ENCODE peak calls at places on chromosomes 11 and 22, in ten cellular contexts. O is GM10248, R is fibroblast of the aortic adventitia, W is cardiac muscle cell, J is lung, E is lower lobe of right lung, D is transverse colon, P is nephron progenitor cell, B is right lobe of liver, Y is A549. S is an unnamed sample.

GRCh38 chr22:23179381-23180294 is 671 bp upstream of the BCR start:
- DNase-seq in Y (no peak), E (peak; percentile 58), P (no peak), W (peak; percentile 18), O (no peak), B (peak; percentile 64), J (no peak), R (no peak), D (peak; percentile 34), S (peak; percentile 90)

GRCh38 chr11:83768476-83768875 is 482.3 kb upstream of the CCDC90B start:
- DNase-seq in J (no peak), P (no peak), Y (no peak), B (no peak), E (no peak), O (no peak), D (no peak), R (no peak), W (no peak), S (no peak)

GRCh38 chr11:44241851-44242250 is 68.1 kb downstream of the ALX4 start:
- DNase-seq in B (no peak), J (no peak), W (no peak), Y (no peak), P (no peak), E (no peak), R (no peak), O (no peak), D (no peak), S (no peak)

GRCh38 chr11:70270877-70271634 is 566 bp downstream of the PPFIA1 start:
- DNase-seq in P (peak; percentile 57), J (peak; percentile 29), O (peak; percentile 63), B (peak; percentile 51), W (peak; percentile 68), D (peak; percentile 50), Y (peak; percentile 58), E (peak; percentile 73), R (peak; percentile 72), S (peak; percentile 70)

GRCh38 chr11:61118406-61118805 is 16.1 kb downstream of the CD5 start:
- DNase-seq in R (no peak), E (no peak), O (no peak), D (no peak), Y (no peak), B (no peak), J (no peak), W (no peak), P (no peak), S (no peak)

GRCh38 chr11:126111458-126112116 is 48.9 kb upstream of the CDON start:
- DNase-seq in J (no peak), B (no peak), D (no peak), E (no peak), W (no peak), Y (no peak), P (no peak), O (no peak), R (no peak), S (no peak)

GRCh38 chr11:122676638-122677037 is 21.1 kb downstream of the UBASH3B start:
- DNase-seq in P (no peak), J (no peak), Y (peak; percentile 25), B (no peak), W (no peak), R (no peak), E (no peak), D (no peak), O (no peak), S (no peak)

GRCh38 chr22:29187831-29188230 is 17.9 kb upstream of the EMID1 start:
- DNase-seq in D (no peak), R (no peak), E (no peak), O (no peak), W (no peak), Y (no peak), P (no peak), B (no peak), J (no peak), S (no peak)

GRCh38 chr22:43085658-43086606 is 3.3 kb downstream of the TTLL1 start:
- DNase-seq in D (peak; percentile 43), B (no peak), Y (no peak), E (no peak), W (no peak), R (no peak), O (peak; percentile 60), P (no peak), J (no peak), S (no peak)

GRCh38 chr11:115279831-115280761 is 224.1 kb downstream of the CADM1 start:
- DNase-seq in W (peak; percentile 14), E (no peak), B (no peak), D (no peak), R (no peak), J (no peak), P (no peak), Y (no peak), O (no peak), S (no peak)

GRCh38 chr11:114280696-114281095 is 15.5 kb upstream of the NNMT start:
- DNase-seq in B (peak; percentile 88), Y (peak; percentile 67), E (peak; percentile 78), D (no peak), J (peak; percentile 70), P (peak; percentile 75), W (peak; percentile 95), O (no peak), R (peak; percentile 94), S (peak; percentile 83)

GRCh38 chr22:33000342-33001280 is 57.6 kb downstream of the SYN3 start:
- DNase-seq in E (peak; percentile 62), B (peak; percentile 58), O (peak; percentile 37), Y (peak; percentile 8), P (peak; percentile 85), D (peak; percentile 27), R (peak; percentile 50), J (no peak), W (peak; percentile 66), S (peak; percentile 57)

DNA sequence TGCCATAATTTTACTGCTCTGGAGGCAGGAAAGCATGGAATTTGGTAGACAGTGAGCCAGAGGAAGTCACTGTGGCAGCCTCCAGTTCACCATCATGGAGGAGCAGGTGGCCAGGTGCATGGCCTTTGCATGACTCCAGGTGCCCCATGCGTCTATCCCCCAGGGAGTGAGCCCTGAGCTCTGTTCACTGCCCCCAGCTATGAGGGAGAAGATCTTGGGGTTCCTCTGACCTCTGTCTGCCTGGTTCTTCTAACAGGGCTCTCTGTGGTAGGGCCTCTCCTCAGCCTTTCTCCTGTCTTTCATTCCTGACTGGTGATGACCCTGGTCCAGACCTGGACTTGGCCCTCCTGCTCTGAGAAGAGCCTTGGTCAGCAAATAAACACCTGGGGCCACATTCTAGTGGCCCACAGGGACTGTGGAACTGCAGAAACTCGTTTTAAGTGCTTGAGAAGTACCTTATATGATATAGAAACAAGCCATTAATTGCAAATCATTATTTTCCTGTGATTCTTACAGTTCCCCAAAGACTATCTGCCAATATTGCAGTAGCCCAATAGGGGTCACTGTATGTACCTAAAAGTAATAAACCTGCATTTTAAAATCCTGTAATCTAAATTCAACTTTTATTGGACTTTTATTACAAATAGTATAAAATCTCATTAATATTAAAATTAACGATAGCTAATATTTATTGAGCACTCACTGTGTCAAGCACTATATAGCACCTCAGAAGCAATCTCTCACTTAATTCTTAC is 120.0 kb upstream of the SYT13 start:
- DNase-seq in O (no peak), E (no peak), W (peak; percentile 60), D (no peak), B (no peak), R (peak; percentile 42), P (no peak), Y (no peak), J (no peak), S (no peak)
- TF ChIP-seq CTCF in O (peak; percentile 33), E (peak; percentile 34), W (peak; percentile 69), D (no peak), B (peak; percentile 54), R (peak; percentile 53), P (peak; percentile 40), Y (peak; percentile 43), J (no peak), S (peak; percentile 50)

GRCh38 chr22:24231706-24232105 is 13.2 kb downstream of the GGT5 start:
- DNase-seq in R (no peak), J (no peak), P (no peak), W (no peak), D (no peak), Y (no peak), B (no peak), O (no peak), E (no peak), S (no peak)

GRCh38 chr22:24233235-24233634 is 11.6 kb downstream of the GGT5 start:
- DNase-seq in D (no peak), Y (no peak), R (no peak), J (no peak), O (peak; percentile 10), P (no peak), B (no peak), W (no peak), E (no peak), S (no peak)

GRCh38 chr22:24232725-24233124 is 12.2 kb downstream of the GGT5 start:
- DNase-seq in R (no peak), O (no peak), D (no peak), P (no peak), B (no peak), E (no peak), Y (no peak), J (no peak), W (no peak), S (no peak)

GRCh38 chr22:24232124-24232523 is 12.8 kb downstream of the GGT5 start:
- DNase-seq in J (no peak), D (no peak), O (peak; percentile 16), P (no peak), B (no peak), W (no peak), E (no peak), R (no peak), Y (no peak), S (no peak)

GRCh38 chr22:24230911-24231656 is 13.8 kb downstream of the GGT5 start:
- DNase-seq in Y (no peak), P (peak; percentile 63), E (peak; percentile 82), B (peak; percentile 62), O (peak; percentile 76), R (no peak), J (peak; percentile 65), D (peak; percentile 58), W (no peak), S (peak; percentile 69)
- TF ChIP-seq CTCF in Y (peak; percentile 24), P (peak; percentile 42), E (peak; percentile 52), B (peak; percentile 46), O (peak; percentile 63), R (peak; percentile 19), J (no peak), D (peak; percentile 34), W (peak; percentile 46), S (no peak)

DNA sequence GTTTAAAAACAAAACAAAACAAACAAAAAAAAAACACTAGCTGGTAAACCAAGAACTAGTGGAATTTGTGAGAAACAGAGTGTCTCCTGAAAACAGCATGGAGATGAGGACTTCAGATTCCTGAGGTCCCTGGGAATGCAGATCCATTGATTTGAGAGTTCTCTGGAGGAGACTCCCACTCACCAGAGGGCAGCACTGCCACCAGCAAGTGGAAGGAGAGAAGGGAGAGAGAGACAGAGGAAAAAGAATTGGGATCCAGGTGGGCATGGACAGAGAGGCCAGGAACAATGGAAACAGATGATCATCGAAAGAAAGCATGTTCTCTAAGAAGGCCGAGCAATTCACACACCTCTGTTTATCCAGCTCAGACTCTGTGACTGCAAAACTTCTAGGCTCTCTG is 31.8 kb downstream of the ETS1 start:
- DNase-seq in B (no peak), Y (no peak), W (peak; percentile 39), J (no peak), E (no peak), O (no peak), R (no peak), D (no peak), P (no peak), S (no peak)
- TF ChIP-seq CTCF in B (peak; percentile 33), Y (no peak), W (peak; percentile 51), J (no peak), E (peak; percentile 41), O (no peak), R (peak; percentile 30), D (peak; percentile 15), P (no peak), S (no peak)

GRCh38 chr11:32960553-32961164 is 55.0 kb upstream of the DEPDC7 start:
- DNase-seq in J (no peak), Y (no peak), O (peak; percentile 43), R (peak; percentile 80), W (peak; percentile 73), P (no peak), D (no peak), E (no peak), B (no peak), S (no peak)
- TF ChIP-seq CTCF in J (peak; percentile 56), Y (peak; percentile 82), O (peak; percentile 63), R (peak; percentile 56), W (peak; percentile 51), P (peak; percentile 78), D (peak; percentile 67), E (peak; percentile 75), B (peak; percentile 77), S (peak; percentile 53)